ENCODE peak calls at places on chromosomes 7 and 10, in five cellular contexts. Z, U, G, S and J are unnamed samples.

GRCh38 chr7:137563986-137564385 is 220.5 kb upstream of the PTN start:
- DNase-seq in Z (no peak), U (no peak), G (no peak), S (no peak), J (no peak)

GRCh38 chr7:105738133-105738532 is 138.3 kb downstream of the ATXN7L1 start:
- DNase-seq in Z (no peak), U (no peak), G (no peak), S (no peak), J (no peak)

GRCh38 chr7:156515911-156516790 is 124.4 kb upstream of the RNF32 start:
- DNase-seq in Z (no peak), U (peak; percentile 68), G (no peak), S (no peak), J (no peak)

GRCh38 chr7:28688651-28689050 is 269.5 kb downstream of the TRIL start:
- DNase-seq in Z (no peak), U (no peak), G (no peak), S (no peak), J (no peak)

GRCh38 chr7:158617737-158618128 is 30.1 kb upstream of the PTPRN2 start:
- DNase-seq in Z (peak; percentile 88), U (no peak), G (no peak), S (no peak), J (no peak)

GRCh38 chr10:92923416-92923815 is 75.1 kb downstream of the EXOC6 start:
- DNase-seq in Z (no peak), U (no peak), G (no peak), S (no peak), J (no peak)

GRCh38 chr7:41084381-41084780 is 618.5 kb downstream of the INHBA start:
- DNase-seq in Z (no peak), U (no peak), G (no peak), S (no peak), J (no peak)

GRCh38 chr10:84348431-84348830 is 20.0 kb downstream of the CCSER2 start:
- DNase-seq in Z (no peak), U (no peak), G (no peak), S (no peak), J (no peak)

GRCh38 chr10:74027702-74028101 is 29.8 kb downstream of the VCL start:
- DNase-seq in Z (no peak), U (no peak), G (no peak), S (no peak), J (no peak)

GRCh38 chr7:127807829-127808228 is 155.8 kb downstream of the SND1 start:
- DNase-seq in Z (peak; percentile 38), U (no peak), G (no peak), S (no peak), J (no peak)

GRCh38 chr10:46006219-46006618 is 24.2 kb downstream of the NCOA4 start:
- DNase-seq in Z (no peak), U (no peak), G (no peak), S (no peak), J (no peak)

GRCh38 chr10:19788075-19788686 is 28.1 kb upstream of the PLXDC2 start:
- DNase-seq in Z (peak; percentile 89), U (no peak), G (peak; percentile 25), S (peak; percentile 32), J (no peak)

GRCh38 chr7:130891254-130892094 is 157.5 kb upstream of the KLF14 start:
- DNase-seq in Z (no peak), U (no peak), G (no peak), S (no peak), J (peak; percentile 73)
- TF ChIP-seq POLR2AphosphoS5 in Z (no peak), U (peak; percentile 44), G (no peak), S (no peak), J (peak; percentile 55)

GRCh38 chr7:37535841-37536240 is 87.2 kb upstream of the ELMO1 start:
- DNase-seq in Z (no peak), U (no peak), G (no peak), S (no peak), J (no peak)
- TF ChIP-seq POLR2AphosphoS5 in Z (no peak), U (no peak), G (no peak), S (no peak), J (no peak)

GRCh38 chr7:23475579-23475844 is 5.2 kb upstream of the IGF2BP3 start:
- DNase-seq in Z (no peak), U (no peak), G (no peak), S (no peak), J (no peak)
- TF ChIP-seq POLR2AphosphoS5 in Z (no peak), U (no peak), G (no peak), S (no peak), J (no peak)

DNA sequence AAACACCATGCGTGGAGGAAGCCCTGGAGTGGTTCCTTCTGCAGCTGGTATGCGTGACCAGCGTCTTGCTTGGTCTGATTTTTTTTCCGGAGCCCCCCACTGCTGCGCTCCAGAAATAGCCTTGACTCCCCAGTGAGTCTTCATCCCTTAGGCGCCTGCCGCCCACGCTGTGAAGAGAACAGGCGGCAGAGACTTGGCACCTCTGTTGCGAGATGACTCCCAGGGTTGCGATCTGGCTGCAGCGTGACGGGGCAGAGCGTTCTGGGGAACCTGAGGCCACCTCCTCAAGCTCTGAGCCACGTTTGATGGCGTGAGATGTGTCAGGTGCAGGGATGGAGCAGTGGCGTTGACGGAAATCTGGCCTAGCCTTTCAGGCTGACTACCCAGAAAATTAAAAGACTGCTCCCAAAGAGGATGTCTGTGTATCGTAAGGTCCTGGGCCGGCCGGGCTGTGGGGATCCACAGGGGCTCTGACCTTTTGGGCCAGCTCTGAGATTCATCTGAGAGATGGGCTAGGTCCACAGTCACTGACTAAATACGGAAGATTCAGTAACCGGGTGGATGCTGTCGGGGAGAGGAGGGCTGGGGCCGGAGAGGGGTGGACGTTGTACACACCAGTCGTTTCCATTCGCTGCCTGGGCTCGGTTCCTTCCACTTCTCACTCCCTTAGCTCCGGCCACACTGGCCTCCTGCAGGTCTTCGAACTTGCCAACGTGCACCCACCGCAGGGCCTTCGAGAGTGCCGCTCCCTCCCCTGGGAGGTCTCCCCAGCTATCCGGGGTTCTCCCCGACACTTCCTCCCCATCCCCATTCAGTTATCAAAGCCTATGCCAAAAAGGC is 33.8 kb downstream of the PFKFB3 start:
- DNase-seq in Z (no peak), U (no peak), G (no peak), S (no peak), J (no peak)
- TF ChIP-seq POLR2AphosphoS5 in Z (no peak), U (no peak), G (no peak), S (no peak), J (no peak)

DNA sequence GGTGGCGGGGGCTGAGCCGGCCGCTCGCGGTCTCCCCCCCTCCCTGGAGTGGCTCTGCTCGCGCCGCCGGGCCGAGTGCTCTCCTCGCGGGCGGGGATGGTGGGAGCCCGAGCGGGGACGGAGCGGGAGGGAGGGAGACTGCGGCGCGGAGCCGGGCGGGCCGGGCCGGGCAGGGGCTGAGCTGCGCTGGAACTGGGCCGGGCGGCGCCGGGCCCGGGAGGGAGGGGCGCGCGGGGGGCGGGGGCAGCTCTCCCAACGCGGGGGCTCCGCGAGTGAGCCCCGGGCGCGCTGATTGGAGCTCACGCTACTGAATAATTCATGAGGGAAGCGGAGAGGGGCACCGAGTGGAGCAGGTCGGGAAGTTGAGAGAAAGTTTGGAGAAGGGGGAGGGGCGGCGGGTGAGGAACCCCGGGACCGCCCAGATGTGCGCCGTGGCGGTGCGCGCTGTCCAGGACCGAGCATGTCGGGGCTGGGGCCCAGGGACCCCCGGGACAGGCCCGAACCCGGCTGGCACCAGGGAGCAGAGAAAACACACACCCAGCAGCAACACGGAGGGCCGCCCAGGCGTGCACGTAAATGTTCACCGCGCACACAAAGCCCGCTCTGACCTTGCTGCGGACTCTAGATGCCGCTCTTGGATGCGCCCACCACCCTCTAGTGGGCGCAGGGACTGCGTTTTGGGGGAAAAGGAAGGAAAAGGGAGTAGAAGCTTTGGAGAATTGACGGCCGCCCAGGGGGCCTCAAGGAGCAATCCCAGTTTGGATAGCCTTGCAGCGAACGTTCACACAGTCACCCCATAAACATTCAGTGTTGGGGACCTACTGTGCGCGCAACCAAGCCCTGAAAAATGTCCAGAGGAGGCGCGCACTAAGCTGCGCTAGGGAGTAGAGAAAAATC is at the start of gene EPHB4:
- DNase-seq in Z (peak; percentile 98), U (no peak), G (no peak), S (peak; percentile 88), J (peak; percentile 76)
- TF ChIP-seq POLR2AphosphoS5 in Z (peak; percentile 40), U (no peak), G (peak; percentile 52), S (peak; percentile 81), J (no peak)

GRCh38 chr10:14801693-14802092 is 27.0 kb upstream of the FAM107B start:
- DNase-seq in Z (peak; percentile 17), U (no peak), G (no peak), S (peak; percentile 54), J (no peak)
- TF ChIP-seq POLR2AphosphoS5 in Z (no peak), U (no peak), G (no peak), S (no peak), J (no peak)